ENCODE peak calls at places on chromosome 17, in seven cellular contexts. C is HFFc6, Y is adrenal gland, G is colonic mucosa, I is PC-9, K is IMR-90, T is AG09319. F is an unnamed sample.

GRCh38 chr17:38922538-38923291 is 2.7 kb upstream of the LASP1NB start:
- DNase-seq in Y (peak; percentile 86), G (peak; percentile 81), C (peak; percentile 52), T (peak; percentile 34), I (no peak), K (peak; percentile 69), F (peak; percentile 29)

GRCh38 chr17:80826346-80826954 is 165.2 kb upstream of the CHMP6 start:
- DNase-seq in G (no peak), Y (no peak), T (no peak), K (no peak), C (no peak), I (no peak), F (no peak)

GRCh38 chr17:46044286-46044928 is 45.4 kb downstream of the STH start:
- DNase-seq in Y (peak; percentile 94), K (peak; percentile 87), T (peak; percentile 83), G (peak; percentile 89), C (peak; percentile 85), I (peak; percentile 77), F (peak; percentile 80)

GRCh38 chr17:34382586-34383224 is 19.7 kb upstream of the CCL1 start:
- DNase-seq in I (no peak), T (no peak), Y (no peak), C (no peak), K (no peak), G (no peak), F (no peak)

GRCh38 chr17:60229189-60229802 is 79.5 kb downstream of the CA4 start:
- DNase-seq in I (no peak), C (peak; percentile 15), Y (no peak), T (no peak), K (peak; percentile 63), G (no peak), F (no peak)

GRCh38 chr17:76726766-76727718 is at the start of gene METTL23:
- DNase-seq in I (no peak), Y (peak; percentile 92), T (no peak), G (peak; percentile 87), C (peak; percentile 57), K (peak; percentile 77), F (peak; percentile 48)

GRCh38 chr17:44916781-44917241 is 1.5 kb upstream of the GFAP start:
- DNase-seq in T (no peak), K (peak; percentile 25), G (no peak), Y (peak; percentile 81), I (peak; percentile 31), C (no peak), F (peak; percentile 33)

GRCh38 chr17:77881545-77881944 is 77.0 kb upstream of the TNRC6C start:
- DNase-seq in G (peak; percentile 76), Y (peak; percentile 85), K (peak; percentile 28), I (no peak), C (peak; percentile 9), T (no peak), F (no peak)

GRCh38 chr17:37019117-37019744 is 70.5 kb downstream of the AATF start:
- DNase-seq in T (no peak), C (no peak), K (no peak), Y (no peak), I (no peak), G (no peak), F (no peak)

GRCh38 chr17:49093131-49093530 is 39.4 kb upstream of the B4GALNT2 start:
- DNase-seq in Y (no peak), C (no peak), T (no peak), I (no peak), G (no peak), K (no peak), F (no peak)

GRCh38 chr17:5797447-5797846 is 213.1 kb upstream of the NLRP1 start:
- DNase-seq in Y (no peak), K (no peak), G (no peak), I (no peak), T (no peak), C (no peak), F (no peak)

GRCh38 chr17:5789443-5789842 is 205.1 kb upstream of the NLRP1 start:
- DNase-seq in I (no peak), Y (no peak), T (no peak), G (no peak), K (no peak), C (no peak), F (no peak)

GRCh38 chr17:5793899-5794298 is 209.6 kb upstream of the NLRP1 start:
- DNase-seq in G (no peak), I (no peak), Y (no peak), C (no peak), T (no peak), K (no peak), F (peak; percentile 29)

GRCh38 chr17:5794881-5795486 is 210.7 kb upstream of the NLRP1 start:
- DNase-seq in I (no peak), T (no peak), Y (no peak), G (no peak), K (no peak), C (no peak), F (no peak)

GRCh38 chr17:5793157-5793556 is 208.8 kb upstream of the NLRP1 start:
- DNase-seq in K (no peak), I (no peak), T (no peak), Y (no peak), C (no peak), G (no peak), F (no peak)
- TF ChIP-seq CTCF in K (peak; percentile 5), I (peak; percentile 45), T (no peak), Y (no peak), C (peak; percentile 62), G (no peak), F (no peak)

DNA sequence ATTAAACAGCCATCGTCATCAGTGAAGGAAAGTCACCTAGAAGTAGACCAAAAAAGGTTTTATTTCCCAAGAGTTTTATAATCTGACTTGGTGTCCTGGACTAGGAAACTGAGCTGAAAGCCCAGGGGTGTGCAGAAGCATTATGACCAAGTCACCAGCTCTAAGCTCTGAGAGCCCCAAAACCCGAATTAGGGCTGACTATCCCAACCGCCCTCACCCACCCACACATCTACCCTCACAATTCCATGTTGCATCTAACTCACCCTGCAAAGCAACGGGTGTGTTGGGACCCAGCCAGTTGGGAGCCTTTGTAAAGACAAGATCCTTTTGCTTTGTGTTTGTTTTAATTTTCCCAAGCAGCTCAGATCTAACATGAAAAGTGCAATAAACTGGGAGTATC is 16.3 kb upstream of the NOG start:
- DNase-seq in Y (no peak), C (no peak), K (no peak), G (no peak), I (no peak), T (no peak), F (no peak)
- TF ChIP-seq CTCF in Y (no peak), C (no peak), K (no peak), G (no peak), I (no peak), T (no peak), F (no peak)

DNA sequence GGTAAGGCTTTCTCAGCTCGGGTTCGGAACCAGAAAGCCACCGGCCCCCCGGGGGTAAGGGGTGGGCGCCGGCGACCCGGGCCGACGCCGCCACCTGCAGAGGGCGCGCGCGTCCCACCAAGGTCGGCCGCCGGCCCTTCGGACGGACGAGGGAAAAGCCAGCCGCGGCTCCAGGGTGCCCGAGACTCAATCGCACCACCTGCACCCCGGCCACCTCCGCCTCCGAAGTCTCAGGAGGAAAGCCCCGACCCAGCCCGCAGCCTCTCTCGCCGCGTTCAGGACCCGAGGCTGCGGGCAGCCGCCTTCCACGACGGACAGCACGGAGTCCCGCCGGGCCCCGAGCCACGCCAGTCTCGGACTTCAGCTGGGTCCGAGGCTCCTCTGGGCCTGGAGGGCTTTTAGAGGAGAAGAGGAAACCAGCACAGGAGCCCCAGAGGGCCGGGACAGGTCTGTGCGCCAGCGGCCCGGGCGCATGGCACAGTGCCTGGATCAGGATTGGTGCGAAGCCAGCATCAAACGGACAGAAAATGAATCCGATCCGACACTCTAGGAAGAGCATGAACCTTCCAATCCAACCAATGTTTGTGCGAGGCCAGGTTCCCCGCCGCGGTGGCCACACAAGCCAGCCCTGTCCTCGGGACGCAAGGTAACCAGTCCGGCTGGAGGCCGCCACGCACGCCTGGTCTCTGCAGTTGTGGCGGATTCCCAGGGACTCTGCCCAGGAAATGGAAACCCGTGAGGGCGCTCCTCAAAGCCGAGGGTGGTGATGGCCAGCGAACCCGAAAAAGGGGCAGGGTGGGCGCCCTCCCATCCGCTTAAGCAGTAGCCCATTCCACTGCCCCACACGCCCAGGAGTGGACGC is 6.7 kb downstream of the CBX8 start:
- DNase-seq in T (no peak), G (no peak), C (no peak), Y (no peak), K (no peak), I (no peak), F (no peak)
- TF ChIP-seq CTCF in T (peak; percentile 49), G (peak; percentile 78), C (peak; percentile 85), Y (peak; percentile 50), K (peak; percentile 81), I (peak; percentile 73), F (peak; percentile 52)

GRCh38 chr17:8955021-8955420 is 10.5 kb downstream of the PIK3R5 start:
- DNase-seq in I (no peak), Y (no peak), K (no peak), C (no peak), G (no peak), T (no peak), F (no peak)
- TF ChIP-seq CTCF in I (no peak), Y (no peak), K (no peak), C (no peak), G (no peak), T (no peak), F (no peak)

DNA sequence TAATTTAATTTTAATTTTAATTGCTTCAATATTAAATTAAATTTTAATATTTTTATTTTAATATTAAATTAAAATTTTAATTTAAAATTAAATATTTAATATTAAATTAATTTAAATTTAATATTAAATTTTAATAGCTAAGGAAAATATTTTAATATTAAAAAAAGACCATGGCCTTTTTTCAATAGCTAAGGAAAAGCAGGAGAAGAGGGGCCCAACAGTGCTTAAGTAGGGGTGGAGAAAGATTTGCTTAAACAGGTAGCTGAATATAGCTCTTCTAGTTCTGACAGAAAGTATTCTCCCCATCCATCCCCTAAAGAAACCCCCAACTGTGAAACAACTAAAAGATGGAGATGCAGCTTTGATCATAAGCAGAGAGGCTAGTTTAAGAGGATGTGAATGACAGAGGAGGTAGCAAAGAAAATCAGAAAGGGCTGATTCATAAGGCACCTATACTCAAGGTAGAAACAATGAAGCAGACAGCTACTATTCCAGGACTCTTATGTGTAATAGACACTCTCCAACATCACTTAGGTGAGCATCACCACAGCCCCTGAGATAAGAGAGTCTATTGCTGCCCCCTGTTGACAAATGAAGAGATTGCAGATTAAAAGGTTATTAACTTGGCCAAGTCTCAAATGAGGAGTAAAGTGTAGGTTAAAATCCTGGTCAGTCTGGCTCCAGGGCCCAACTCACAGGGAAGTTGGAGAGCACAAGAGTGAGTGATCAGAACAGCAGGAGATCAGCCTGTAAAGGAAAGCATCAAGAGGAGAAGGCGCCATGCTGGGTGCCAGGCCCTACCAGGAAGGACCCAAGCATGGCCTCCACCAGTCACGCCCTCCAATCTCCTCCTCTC is 7.8 kb upstream of the RNASEK start:
- DNase-seq in Y (no peak), K (peak; percentile 54), I (peak; percentile 73), G (peak; percentile 36), C (peak; percentile 56), T (no peak), F (peak; percentile 61)
- TF ChIP-seq CTCF in Y (peak; percentile 81), K (peak; percentile 68), I (peak; percentile 95), G (peak; percentile 56), C (peak; percentile 86), T (peak; percentile 63), F (peak; percentile 61)

GRCh38 chr17:16922386-16923096 is 49.4 kb downstream of the TNFRSF13B start:
- DNase-seq in Y (peak; percentile 11), C (no peak), K (peak; percentile 8), T (no peak), I (no peak), G (no peak), F (peak; percentile 44)
- TF ChIP-seq CTCF in Y (no peak), C (peak; percentile 29), K (peak; percentile 21), T (no peak), I (no peak), G (no peak), F (peak; percentile 16)